ENCODE peak calls at places on chromosomes 1 and 21, in seven cellular contexts. J is neuronal stem cell, O is mesendoderm, U is trophoblast cell, R is H9, P is mesenchymal stem cell, N is H1. S is an unnamed sample.

GRCh38 chr1:224623310-224623714 is 7.2 kb downstream of the CNIH3 start:
- DNase-seq in J (no peak), O (no peak), U (no peak), R (no peak), P (peak; percentile 85), N (no peak), S (peak; percentile 85)

GRCh38 chr21:16330340-16331319 is 600.8 kb downstream of the USP25 start:
- DNase-seq in J (peak; percentile 62), O (peak; percentile 81), U (peak; percentile 86), R (no peak), P (peak; percentile 65), N (no peak), S (peak; percentile 75)

GRCh38 chr1:227886993-227887696 is 60.6 kb downstream of the WNT9A start:
- DNase-seq in J (peak; percentile 48), O (peak; percentile 59), U (peak; percentile 43), R (peak; percentile 57), P (peak; percentile 45), N (peak; percentile 70), S (peak; percentile 45)

GRCh38 chr1:15362096-15362736 is 47.5 kb upstream of the EFHD2 start:
- DNase-seq in J (no peak), O (no peak), U (no peak), R (no peak), P (no peak), N (no peak), S (no peak)

GRCh38 chr1:203402609-203403337 is 51.9 kb upstream of the FMOD start:
- DNase-seq in J (no peak), O (no peak), U (peak; percentile 46), R (no peak), P (peak; percentile 95), N (no peak), S (peak; percentile 98)

GRCh38 chr1:155176544-155177071 is 3.0 kb downstream of the TRIM46 start:
- DNase-seq in J (peak; percentile 61), O (peak; percentile 59), U (peak; percentile 90), R (peak; percentile 69), P (peak; percentile 70), N (peak; percentile 94), S (peak; percentile 64)

GRCh38 chr1:147641695-147642592 is 28.4 kb downstream of the ACP6 start:
- DNase-seq in J (peak; percentile 43), O (peak; percentile 65), U (peak; percentile 83), R (no peak), P (peak; percentile 58), N (peak; percentile 66), S (peak; percentile 42)

GRCh38 chr1:55402676-55403464 is 187.7 kb upstream of the USP24 start:
- DNase-seq in J (no peak), O (no peak), U (no peak), R (no peak), P (no peak), N (no peak), S (peak; percentile 73)

GRCh38 chr1:223474804-223475203 is 81.6 kb downstream of the CCDC185 start:
- DNase-seq in J (no peak), O (no peak), U (no peak), R (no peak), P (no peak), N (no peak), S (no peak)

GRCh38 chr1:246005067-246005466 is 502.0 kb downstream of the SMYD3 start:
- DNase-seq in J (no peak), O (no peak), U (peak; percentile 65), R (no peak), P (peak; percentile 92), N (no peak), S (peak; percentile 96)

GRCh38 chr1:2840036-2840809 is 38.7 kb upstream of the TTC34 start:
- DNase-seq in J (no peak), O (peak; percentile 34), U (no peak), R (no peak), P (no peak), N (no peak), S (no peak)

GRCh38 chr1:195568389-195568788 is 1039.9 kb downstream of the KCNT2 start:
- DNase-seq in J (no peak), O (no peak), U (no peak), R (no peak), P (peak; percentile 3), N (no peak), S (peak; percentile 75)

GRCh38 chr1:226688852-226689251 is 50.2 kb downstream of the ITPKB start:
- DNase-seq in J (no peak), O (no peak), U (no peak), R (no peak), P (no peak), N (no peak), S (no peak)

GRCh38 chr1:32266926-32267645 is 16.0 kb downstream of the LCK start:
- DNase-seq in J (no peak), O (no peak), U (peak; percentile 10), R (no peak), P (peak; percentile 76), N (no peak), S (peak; percentile 84)

GRCh38 chr1:182054698-182055326 is 6.7 kb downstream of the ZNF648 start:
- DNase-seq in J (peak; percentile 32), O (peak; percentile 70), U (peak; percentile 36), R (no peak), P (no peak), N (peak; percentile 77), S (no peak)

GRCh38 chr21:41121785-41122415 is 46.1 kb upstream of the BACE2 start:
- DNase-seq in J (peak; percentile 78), O (peak; percentile 90), U (peak; percentile 98), R (peak; percentile 87), P (no peak), N (peak; percentile 96), S (peak; percentile 63)

GRCh38 chr1:154791292-154792278 is 78.5 kb downstream of the KCNN3 start:
- DNase-seq in J (no peak), O (no peak), U (no peak), R (no peak), P (no peak), N (no peak), S (peak; percentile 21)

DNA sequence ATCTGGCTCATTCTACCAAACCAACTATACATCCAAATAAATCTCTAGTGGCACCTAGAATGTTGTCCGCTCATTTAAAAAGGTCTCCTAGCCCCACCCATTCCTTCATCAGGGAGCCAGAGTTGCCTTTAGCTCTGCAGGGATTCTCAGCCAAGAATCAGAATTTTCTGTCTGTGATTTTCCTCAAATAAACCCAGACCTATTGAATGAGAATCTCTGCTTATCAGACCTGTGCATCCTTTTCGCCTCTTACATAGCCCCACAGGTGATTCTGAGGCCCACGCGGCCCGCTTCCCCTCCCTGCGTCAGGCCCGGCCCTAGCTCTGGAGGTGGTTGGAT is 410 bp upstream of the TDRD5 start:
- DNase-seq in J (no peak), O (no peak), U (no peak), R (no peak), P (no peak), N (no peak), S (no peak)
- H3K23ac ChIP-seq in J (peak overlapping the region; percentile 37), O (no peak overlapping the region), U (no peak overlapping the region), R (no peak overlapping the region), P (no peak overlapping the region), N (no peak overlapping the region), S (no peak overlapping the region)

GRCh38 chr21:42785666-42786427 is 93.5 kb downstream of the WDR4 start:
- DNase-seq in J (no peak), O (no peak), U (no peak), R (no peak), P (no peak), N (no peak), S (no peak)

GRCh38 chr21:42784276-42784675 is 95.1 kb downstream of the WDR4 start:
- DNase-seq in J (no peak), O (no peak), U (no peak), R (no peak), P (no peak), N (no peak), S (no peak)

GRCh38 chr21:42782723-42783247 is 96.6 kb downstream of the WDR4 start:
- DNase-seq in J (no peak), O (no peak), U (no peak), R (no peak), P (no peak), N (no peak), S (no peak)

GRCh38 chr21:42786884-42787283 is 92.5 kb downstream of the WDR4 start:
- DNase-seq in J (no peak), O (no peak), U (no peak), R (no peak), P (no peak), N (no peak), S (no peak)

GRCh38 chr21:42784896-42785451 is 94.4 kb downstream of the WDR4 start:
- DNase-seq in J (no peak), O (no peak), U (no peak), R (no peak), P (no peak), N (no peak), S (no peak)
- H3K23ac ChIP-seq in J (peak overlapping the region; percentile 69), O (no peak overlapping the region), U (no peak overlapping the region), R (no peak overlapping the region), P (no peak overlapping the region), N (no peak overlapping the region), S (no peak overlapping the region)

GRCh38 chr21:45695086-45695485 is 51.6 kb downstream of the PCBP3 start:
- DNase-seq in J (peak; percentile 18), O (peak; percentile 44), U (no peak), R (peak; percentile 49), P (no peak), N (no peak), S (no peak)

GRCh38 chr21:45700461-45700860 is 56.9 kb downstream of the PCBP3 start:
- DNase-seq in J (no peak), O (no peak), U (no peak), R (no peak), P (no peak), N (no peak), S (no peak)

GRCh38 chr21:45699966-45700365 is 56.4 kb downstream of the PCBP3 start:
- DNase-seq in J (no peak), O (no peak), U (no peak), R (no peak), P (no peak), N (no peak), S (no peak)

GRCh38 chr21:45698493-45698947 is 55.0 kb downstream of the PCBP3 start:
- DNase-seq in J (no peak), O (no peak), U (peak; percentile 6), R (no peak), P (peak; percentile 54), N (no peak), S (peak; percentile 96)

GRCh38 chr21:45699251-45699942 is 55.9 kb downstream of the PCBP3 start:
- DNase-seq in J (no peak), O (no peak), U (no peak), R (no peak), P (no peak), N (no peak), S (no peak)
- H3K23ac ChIP-seq in J (no peak overlapping the region), O (no peak overlapping the region), U (no peak overlapping the region), R (no peak overlapping the region), P (no peak overlapping the region), N (no peak overlapping the region), S (no peak overlapping the region)

GRCh38 chr1:150132372-150132771 is 17.3 kb upstream of the PLEKHO1 start:
- DNase-seq in J (no peak), O (no peak), U (no peak), R (no peak), P (no peak), N (no peak), S (peak; percentile 18)

GRCh38 chr1:150121236-150121862 is 28.4 kb upstream of the PLEKHO1 start:
- DNase-seq in J (no peak), O (no peak), U (no peak), R (no peak), P (peak; percentile 7), N (no peak), S (peak; percentile 43)

GRCh38 chr1:150127464-150127863 is 22.3 kb upstream of the PLEKHO1 start:
- DNase-seq in J (no peak), O (no peak), U (no peak), R (no peak), P (no peak), N (no peak), S (no peak)

GRCh38 chr1:150127868-150128267 is 21.8 kb upstream of the PLEKHO1 start:
- DNase-seq in J (no peak), O (no peak), U (no peak), R (no peak), P (no peak), N (no peak), S (peak; percentile 33)

GRCh38 chr1:150126811-150127210 is 22.9 kb upstream of the PLEKHO1 start:
- DNase-seq in J (no peak), O (no peak), U (no peak), R (no peak), P (no peak), N (no peak), S (no peak)
- H3K23ac ChIP-seq in J (no peak overlapping the region), O (no peak overlapping the region), U (no peak overlapping the region), R (no peak overlapping the region), P (no peak overlapping the region), N (no peak overlapping the region), S (no peak overlapping the region)